ENCODE peak calls at places on chromosomes 3 and 15, in ten cellular contexts. E is foreskin fibroblast, M is astrocyte of the spinal cord, W is AG04449, U is GM12865, B is cardiac muscle cell, R is retinal pigment epithelial cell, T is fibroblast of mammary gland, L is neural progenitor cell, X is fibroblast of pulmonary artery. O is an unnamed sample.

GRCh38 chr15:80669599-80670273 is 25.4 kb upstream of the ABHD17C start:
- DNase-seq in E (no peak), M (peak; percentile 4), W (no peak), U (peak; percentile 54), B (no peak), R (no peak), T (peak; percentile 77), L (no peak), X (peak; percentile 35), O (peak; percentile 60)

GRCh38 chr15:60373327-60373726 is 24.5 kb downstream of the ANXA2 start:
- DNase-seq in E (no peak), M (no peak), W (no peak), U (no peak), B (no peak), R (no peak), T (no peak), L (no peak), X (no peak), O (no peak)

GRCh38 chr3:112651516-112651915 is 10.6 kb upstream of the CCDC80 start:
- DNase-seq in E (no peak), M (peak; percentile 75), W (peak; percentile 90), U (no peak), B (peak; percentile 21), R (no peak), T (peak; percentile 57), L (no peak), X (no peak), O (peak; percentile 64)

GRCh38 chr15:96416218-96416933 is 85.9 kb downstream of the NR2F2 start:
- DNase-seq in E (no peak), M (no peak), W (no peak), U (no peak), B (no peak), R (no peak), T (no peak), L (peak; percentile 63), X (no peak), O (no peak)

GRCh38 chr15:82305621-82306048 is 43.0 kb downstream of the SAXO2 start:
- DNase-seq in E (no peak), M (no peak), W (no peak), U (no peak), B (no peak), R (no peak), T (no peak), L (no peak), X (no peak), O (no peak)

GRCh38 chr3:87798567-87798947 is 260.2 kb downstream of the CGGBP1 start:
- DNase-seq in E (no peak), M (no peak), W (no peak), U (no peak), B (no peak), R (no peak), T (peak; percentile 10), L (no peak), X (no peak), O (no peak)

GRCh38 chr3:71658131-71658530 is 67.1 kb downstream of the EIF4E3 start:
- DNase-seq in E (no peak), M (peak; percentile 73), W (no peak), U (no peak), B (peak; percentile 69), R (peak; percentile 69), T (no peak), L (no peak), X (peak; percentile 56), O (peak; percentile 51)

GRCh38 chr3:21654241-21654640 is 96.8 kb downstream of the ZNF385D start:
- DNase-seq in E (no peak), M (no peak), W (no peak), U (no peak), B (peak; percentile 7), R (no peak), T (peak; percentile 53), L (no peak), X (peak; percentile 54), O (peak; percentile 32)

GRCh38 chr15:40272713-40273056 is 10.2 kb downstream of the ANKRD63 start:
- DNase-seq in E (no peak), M (no peak), W (no peak), U (no peak), B (no peak), R (no peak), T (no peak), L (no peak), X (no peak), O (no peak)

GRCh38 chr3:62445267-62445666 is 71.9 kb upstream of the FEZF2 start:
- DNase-seq in E (no peak), M (peak; percentile 34), W (no peak), U (peak; percentile 6), B (peak; percentile 35), R (no peak), T (peak; percentile 22), L (no peak), X (peak; percentile 42), O (peak; percentile 55)

GRCh38 chr3:126888186-126888760 is 94.6 kb upstream of the PLXNA1 start:
- DNase-seq in E (no peak), M (no peak), W (no peak), U (no peak), B (no peak), R (no peak), T (no peak), L (no peak), X (no peak), O (no peak)

GRCh38 chr15:85800460-85801123 is 5.9 kb upstream of the KLHL25 start:
- DNase-seq in E (peak; percentile 53), M (peak; percentile 67), W (no peak), U (no peak), B (peak; percentile 30), R (peak; percentile 31), T (peak; percentile 60), L (no peak), X (peak; percentile 39), O (peak; percentile 29)

GRCh38 chr3:84987709-84988504 is 29.1 kb downstream of the CADM2 start:
- DNase-seq in E (no peak), M (no peak), W (no peak), U (no peak), B (no peak), R (no peak), T (no peak), L (no peak), X (no peak), O (peak; percentile 0)

GRCh38 chr15:38424101-38424552 is 29.8 kb upstream of the FAM98B start:
- DNase-seq in E (no peak), M (no peak), W (no peak), U (peak; percentile 49), B (no peak), R (no peak), T (no peak), L (no peak), X (no peak), O (no peak)

GRCh38 chr3:150078983-150079739 is 108.5 kb upstream of the PFN2 start:
- DNase-seq in E (peak; percentile 86), M (peak; percentile 94), W (peak; percentile 85), U (no peak), B (peak; percentile 89), R (peak; percentile 85), T (peak; percentile 93), L (no peak), X (peak; percentile 88), O (peak; percentile 87)

GRCh38 chr3:133330043-133330442 is 69.8 kb upstream of the BFSP2 start:
- DNase-seq in E (no peak), M (peak; percentile 17), W (no peak), U (no peak), B (peak; percentile 3), R (no peak), T (no peak), L (peak; percentile 65), X (peak; percentile 5), O (no peak)

DNA sequence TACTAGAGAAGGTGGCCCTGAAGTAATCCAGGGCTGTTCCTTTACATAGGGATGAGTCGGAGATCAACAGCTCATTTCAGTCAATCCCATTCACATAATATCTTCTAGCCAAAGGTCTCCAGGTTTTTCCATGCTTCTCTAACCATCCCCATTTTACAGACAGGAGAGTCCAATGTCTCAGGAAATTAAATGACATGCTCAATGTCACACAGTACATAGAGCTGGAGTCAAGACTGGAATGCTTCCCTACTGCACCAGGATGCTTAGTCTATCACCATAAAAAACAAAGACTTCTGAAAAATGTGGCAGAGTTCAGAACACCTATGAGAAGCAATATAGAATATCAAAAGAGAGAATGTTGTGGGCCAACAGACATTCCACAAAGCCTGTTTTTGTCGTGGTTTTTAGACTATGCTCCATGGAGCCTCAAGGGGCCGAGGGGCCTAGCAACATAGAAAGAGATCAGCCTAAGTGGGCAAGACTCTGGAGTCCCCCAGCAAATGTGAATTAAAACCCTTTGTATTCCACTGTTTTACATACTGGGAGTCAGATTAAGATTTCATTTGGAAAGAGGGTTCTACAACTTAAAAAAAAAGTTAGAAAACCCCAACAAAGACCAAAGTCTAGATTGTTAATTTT is 122.0 kb downstream of the THRB start:
- DNase-seq in E (no peak), M (no peak), W (no peak), U (no peak), B (no peak), R (no peak), T (no peak), L (no peak), X (no peak), O (no peak)
- H3K4me3 ChIP-seq in E (no peak overlapping the region), M (no peak overlapping the region), W (no peak overlapping the region), U (no peak overlapping the region), B (no peak overlapping the region), R (no peak overlapping the region), T (no peak overlapping the region), L (no peak overlapping the region), X (no peak overlapping the region), O (no peak overlapping the region)

GRCh38 chr3:14216257-14217048 is 37.8 kb downstream of the LSM3 start:
- DNase-seq in E (no peak), M (peak; percentile 80), W (no peak), U (no peak), B (peak; percentile 91), R (peak; percentile 80), T (no peak), L (peak; percentile 76), X (peak; percentile 86), O (no peak)
- TF ChIP-seq CTCF in E (no peak), M (peak; percentile 60), W (no peak), U (no peak), B (peak; percentile 68), R (peak; percentile 75), T (no peak), L (peak; percentile 62), X (peak; percentile 63), O (peak; percentile 14)

GRCh38 chr15:73704869-73705645 is 20.9 kb downstream of the CD276 start:
- DNase-seq in E (no peak), M (peak; percentile 47), W (no peak), U (peak; percentile 70), B (peak; percentile 61), R (no peak), T (peak; percentile 49), L (peak; percentile 78), X (peak; percentile 59), O (peak; percentile 49)
- H3K4me3 ChIP-seq in E (no peak overlapping the region), M (no peak overlapping the region), W (no peak overlapping the region), U (no peak overlapping the region), B (no peak overlapping the region), R (no peak overlapping the region), T (no peak overlapping the region), L (no peak overlapping the region), X (no peak overlapping the region), O (no peak overlapping the region)

DNA sequence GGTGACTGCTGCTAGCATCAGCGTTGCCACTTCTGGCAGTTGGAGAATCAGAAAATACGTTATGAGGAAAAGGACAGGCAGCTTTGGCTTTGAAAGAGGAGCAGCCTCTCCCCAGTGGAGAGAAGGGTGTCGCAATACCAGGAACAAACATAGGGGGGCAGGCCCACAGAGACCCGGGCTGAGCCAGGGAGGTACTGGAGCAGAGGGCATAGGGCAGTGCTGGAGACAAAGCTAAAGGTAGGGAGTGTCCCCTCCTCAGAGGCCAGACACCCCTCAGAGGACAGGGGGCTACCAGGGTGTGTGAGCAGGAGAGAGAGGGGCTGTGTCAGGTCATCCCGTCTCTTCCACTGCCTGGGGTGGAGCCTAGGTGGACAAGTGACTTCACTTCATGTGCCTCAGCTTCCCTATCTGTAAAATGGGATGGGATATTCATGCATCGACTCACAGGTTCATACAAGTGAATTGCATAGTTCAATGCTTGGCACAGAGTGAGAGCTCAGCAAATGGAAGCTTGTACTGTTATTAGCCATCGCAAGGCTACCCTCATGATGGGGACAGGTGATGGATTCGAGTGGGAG is 49.7 kb upstream of the LIMD1 start:
- DNase-seq in E (no peak), M (no peak), W (no peak), U (no peak), B (peak; percentile 28), R (no peak), T (no peak), L (no peak), X (no peak), O (no peak)
- TF ChIP-seq CTCF in E (no peak), M (no peak), W (peak; percentile 3), U (no peak), B (peak; percentile 20), R (peak; percentile 30), T (peak; percentile 8), L (no peak), X (peak; percentile 8), O (peak; percentile 12)

O was measured in fibroblast of the aortic adventitia.